ENCODE peak calls at places on chromosome 18, in six cellular contexts. H is HEK293T; G is AG20443; C is stimulated activated CD8-positive, alpha-beta memory T cell treated with anti-CD3 and anti-CD28 coated beads, Interleukin-4, amount 100 ng/mL, for 1 hour; R is GDM1; P is epithelial cell of esophagus. S is an unnamed sample.

GRCh38 chr18:28189400-28190239 is 12.7 kb upstream of the CDH2 start:
- DNase-seq in H (peak), G (peak), C (no peak), R (no peak), P (peak), S (peak)

GRCh38 chr18:63131106-63131943 is 188.2 kb downstream of the BCL2 start:
- DNase-seq in H (peak), G (peak), C (no peak), R (peak), P (peak), S (peak)

GRCh38 chr18:21955757-21956652 is 213.4 kb upstream of the GATA6 start:
- DNase-seq in H (peak), G (peak), C (peak), R (peak), P (peak), S (peak)

GRCh38 chr18:76416935-76417334 is 78.1 kb downstream of the ZNF516 start:
- DNase-seq in H (no peak), G (peak), C (no peak), R (no peak), P (no peak), S (no peak)

GRCh38 chr18:22974707-22975106 is 41.6 kb downstream of the RBBP8 start:
- DNase-seq in H (no peak), G (no peak), C (no peak), R (no peak), P (no peak), S (no peak)

GRCh38 chr18:38456253-38456652 is 890.7 kb upstream of the CELF4 start:
- DNase-seq in H (no peak), G (no peak), C (no peak), R (no peak), P (no peak), S (no peak)

GRCh38 chr18:59899298-59900221 is at the start of gene PMAIP1:
- DNase-seq in H (peak), G (peak), C (peak), R (peak), P (peak), S (peak)

GRCh38 chr18:66534110-66534509 is 69.8 kb downstream of the CDH19 start:
- DNase-seq in H (no peak), G (no peak), C (no peak), R (no peak), P (no peak), S (no peak)

GRCh38 chr18:12455511-12455910 is 47.8 kb downstream of the PRELID3A start:
- DNase-seq in H (no peak), G (no peak), C (no peak), R (no peak), P (no peak), S (no peak)

GRCh38 chr18:9814431-9814830 is 71.3 kb upstream of the TXNDC2 start:
- DNase-seq in H (no peak), G (peak), C (no peak), R (no peak), P (peak), S (no peak)

GRCh38 chr18:5057348-5058012 is 139.6 kb downstream of the AKAIN1 start:
- DNase-seq in H (peak), G (peak), C (no peak), R (no peak), P (peak), S (peak)

GRCh38 chr18:24552218-24552617 is 91.8 kb downstream of the HRH4 start:
- DNase-seq in H (no peak), G (no peak), C (no peak), R (no peak), P (no peak), S (no peak)

GRCh38 chr18:11066038-11066437 is 83.3 kb downstream of the PIEZO2 start:
- DNase-seq in H (no peak), G (no peak), C (no peak), R (no peak), P (no peak), S (no peak)

GRCh38 chr18:55544028-55544427 is 44.0 kb downstream of the TCF4 start:
- DNase-seq in H (no peak), G (no peak), C (no peak), R (no peak), P (no peak), S (no peak)

GRCh38 chr18:34809697-34810096 is 99.6 kb downstream of the DTNA start:
- DNase-seq in H (peak), G (peak), C (no peak), R (no peak), P (peak), S (peak)

GRCh38 chr18:61727241-61727640 is 165.6 kb downstream of the RNF152 start:
- DNase-seq in H (no peak), G (no peak), C (no peak), R (no peak), P (peak), S (no peak)

GRCh38 chr18:28594034-28594433 is 417.1 kb upstream of the CDH2 start:
- DNase-seq in H (no peak), G (no peak), C (no peak), R (no peak), P (peak), S (no peak)

S was measured in D341Med.